ENCODE peak calls at places on chromosomes 16 and 17, in nine cellular contexts. M is iris pigment epithelial cell; E is cardiac fibroblast; O is Ammon's horn; S is HS-5; Y is CD8-positive, alpha-beta T cell; Q is LoVo; K is uterus; I is hepatocyte. B is an unnamed sample.

GRCh38 chr17:1153795-1154546 is 25.8 kb downstream of the ABR start:
- DNase-seq in M (peak; percentile 75), E (peak; percentile 89), O (peak; percentile 92), S (no peak), Y (no peak), Q (no peak), K (peak; percentile 92), I (peak; percentile 68), B (peak; percentile 56)

GRCh38 chr17:65389426-65389825 is 172.0 kb downstream of the AXIN2 start:
- DNase-seq in M (peak; percentile 46), E (no peak), O (no peak), S (no peak), Y (no peak), Q (no peak), K (no peak), I (no peak), B (no peak)

GRCh38 chr16:89505204-89506112 is 2.7 kb upstream of the SPG7 start:
- DNase-seq in M (peak; percentile 89), E (peak; percentile 95), O (peak; percentile 86), S (no peak), Y (peak; percentile 90), Q (peak; percentile 98), K (peak; percentile 83), I (peak; percentile 88), B (peak; percentile 88)

GRCh38 chr16:2963611-2964415 is at the start of gene KREMEN2:
- DNase-seq in M (no peak), E (no peak), O (no peak), S (no peak), Y (no peak), Q (peak; percentile 69), K (no peak), I (peak; percentile 59), B (peak; percentile 76)

GRCh38 chr16:59527206-59527997 is 793.3 kb upstream of the GOT2 start:
- DNase-seq in M (peak; percentile 49), E (peak; percentile 4), O (no peak), S (no peak), Y (no peak), Q (peak; percentile 52), K (no peak), I (no peak), B (no peak)

GRCh38 chr16:50338371-50339231 is 30.2 kb downstream of the BRD7 start:
- DNase-seq in M (peak; percentile 25), E (no peak), O (no peak), S (no peak), Y (no peak), Q (no peak), K (no peak), I (no peak), B (no peak)

GRCh38 chr16:4081035-4081434 is 35.2 kb downstream of the ADCY9 start:
- DNase-seq in M (no peak), E (no peak), O (no peak), S (no peak), Y (no peak), Q (no peak), K (no peak), I (no peak), B (no peak)

GRCh38 chr16:30927789-30928378 is 4.5 kb downstream of the FBXL19 start:
- DNase-seq in M (peak; percentile 54), E (peak; percentile 54), O (peak; percentile 85), S (no peak), Y (no peak), Q (no peak), K (peak; percentile 52), I (peak; percentile 71), B (peak; percentile 64)

GRCh38 chr16:86764551-86764950 is 186.2 kb downstream of the FOXL1 start:
- DNase-seq in M (no peak), E (no peak), O (no peak), S (no peak), Y (no peak), Q (no peak), K (no peak), I (no peak), B (no peak)

GRCh38 chr17:47959825-47960655 is 2.4 kb upstream of the PRR15L start:
- DNase-seq in M (no peak), E (no peak), O (no peak), S (no peak), Y (no peak), Q (peak; percentile 70), K (no peak), I (peak; percentile 65), B (no peak)

GRCh38 chr17:38908676-38909181 is 16.7 kb upstream of the LASP1NB start:
- DNase-seq in M (no peak), E (peak; percentile 32), O (no peak), S (no peak), Y (no peak), Q (no peak), K (peak; percentile 21), I (no peak), B (no peak)

GRCh38 chr16:3971261-3971660 is 90.7 kb upstream of the CREBBP start:
- DNase-seq in M (peak; percentile 91), E (peak; percentile 68), O (no peak), S (peak; percentile 63), Y (no peak), Q (no peak), K (no peak), I (peak; percentile 32), B (peak; percentile 61)

GRCh38 chr16:78509965-78510364 is 410.5 kb downstream of the WWOX start:
- DNase-seq in M (no peak), E (no peak), O (no peak), S (no peak), Y (no peak), Q (no peak), K (no peak), I (no peak), B (no peak)

GRCh38 chr16:79769320-79770243 is 169.0 kb upstream of the MAF start:
- DNase-seq in M (no peak), E (no peak), O (no peak), S (no peak), Y (no peak), Q (no peak), K (no peak), I (no peak), B (no peak)

GRCh38 chr16:79451196-79451816 is 149.2 kb downstream of the MAF start:
- DNase-seq in M (no peak), E (no peak), O (peak; percentile 60), S (no peak), Y (no peak), Q (no peak), K (no peak), I (no peak), B (no peak)

GRCh38 chr17:55238197-55238930 is 26.4 kb upstream of the HLF start:
- DNase-seq in M (peak; percentile 86), E (peak; percentile 92), O (peak; percentile 97), S (peak; percentile 73), Y (peak; percentile 82), Q (peak; percentile 85), K (peak; percentile 97), I (peak; percentile 99), B (peak; percentile 92)

GRCh38 chr16:1167276-1168107 is 14.6 kb downstream of the CACNA1H start:
- DNase-seq in M (no peak), E (no peak), O (peak; percentile 87), S (no peak), Y (no peak), Q (no peak), K (no peak), I (no peak), B (peak; percentile 60)

GRCh38 chr16:53945996-53946395 is 242.0 kb downstream of the FTO start:
- DNase-seq in M (peak; percentile 69), E (peak; percentile 76), O (peak; percentile 21), S (peak; percentile 3), Y (no peak), Q (no peak), K (no peak), I (peak; percentile 60), B (peak; percentile 6)

GRCh38 chr17:77391668-77392375 is 251.1 kb downstream of the SEC14L1 start:
- DNase-seq in M (peak; percentile 94), E (peak; percentile 92), O (no peak), S (peak; percentile 74), Y (peak; percentile 34), Q (no peak), K (peak; percentile 73), I (peak; percentile 81), B (peak; percentile 98)

GRCh38 chr17:2894782-2895181 is 98.5 kb downstream of the RAP1GAP2 start:
- DNase-seq in M (no peak), E (no peak), O (no peak), S (no peak), Y (no peak), Q (no peak), K (no peak), I (peak; percentile 67), B (no peak)

GRCh38 chr16:67773099-67773498 is 33.3 kb downstream of the RANBP10 start:
- DNase-seq in M (peak; percentile 55), E (peak; percentile 67), O (peak; percentile 32), S (no peak), Y (no peak), Q (no peak), K (peak; percentile 42), I (no peak), B (no peak)